ENCODE peak calls at places on chromosomes 3 and 15, in six cellular contexts. One of them, this sample, is unnamed.

GRCh38 chr3:138862531-138862923 is 27.8 kb upstream of the PIK3CB start:
- DNase-seq in mesenchymal stem cell: no peak
- DNase-seq in GM23338: peak
- DNase-seq in Karpas-422: peak
- DNase-seq in GM23248: peak
- DNase-seq in fibroblast of lung: peak
- DNase-seq in this sample: no peak

GRCh38 chr3:49351521-49352011 is 6.6 kb downstream of the GPX1 start:
- DNase-seq in mesenchymal stem cell: peak
- DNase-seq in Karpas-422: peak
- DNase-seq in GM23248: peak
- DNase-seq in fibroblast of lung: peak
- DNase-seq in GM23338: no peak
- DNase-seq in this sample: no peak

GRCh38 chr3:57816471-57817105 is 60.5 kb downstream of the SLMAP start:
- DNase-seq in GM23338: no peak
- DNase-seq in GM23248: peak
- DNase-seq in fibroblast of lung: peak
- DNase-seq in mesenchymal stem cell: no peak
- DNase-seq in Karpas-422: no peak
- DNase-seq in this sample: no peak

GRCh38 chr15:74024687-74025086 is 30.2 kb downstream of the PML start:
- DNase-seq in mesenchymal stem cell: no peak
- DNase-seq in Karpas-422: no peak
- DNase-seq in GM23338: no peak
- DNase-seq in fibroblast of lung: no peak
- DNase-seq in GM23248: no peak
- DNase-seq in this sample: no peak

GRCh38 chr15:36175181-36175750 is 404.2 kb upstream of the CDIN1 start:
- DNase-seq in GM23338: no peak
- DNase-seq in Karpas-422: no peak
- DNase-seq in mesenchymal stem cell: peak
- DNase-seq in GM23248: no peak
- DNase-seq in fibroblast of lung: no peak
- DNase-seq in this sample: no peak

GRCh38 chr3:154142608-154143007 is 21.4 kb downstream of the ARHGEF26 start:
- DNase-seq in mesenchymal stem cell: no peak
- DNase-seq in GM23248: no peak
- DNase-seq in Karpas-422: no peak
- DNase-seq in fibroblast of lung: no peak
- DNase-seq in GM23338: no peak
- DNase-seq in this sample: no peak

GRCh38 chr3:126439346-126439967 is 36.2 kb downstream of the ZXDC start:
- DNase-seq in Karpas-422: no peak
- DNase-seq in mesenchymal stem cell: no peak
- DNase-seq in GM23248: no peak
- DNase-seq in fibroblast of lung: no peak
- DNase-seq in GM23338: no peak
- DNase-seq in this sample: no peak

GRCh38 chr3:121834079-121834730 is 655 bp downstream of the IQCB1 start:
- DNase-seq in mesenchymal stem cell: no peak
- DNase-seq in GM23248: peak
- DNase-seq in Karpas-422: peak
- DNase-seq in fibroblast of lung: peak
- DNase-seq in GM23338: peak
- DNase-seq in this sample: no peak

GRCh38 chr3:135966349-135966695 is 794 bp downstream of the PPP2R3A start:
- DNase-seq in GM23338: peak
- DNase-seq in GM23248: no peak
- DNase-seq in fibroblast of lung: no peak
- DNase-seq in mesenchymal stem cell: peak
- DNase-seq in Karpas-422: no peak
- DNase-seq in this sample: no peak

GRCh38 chr3:150675587-150675986 is 28.1 kb downstream of the ERICH6 start:
- DNase-seq in fibroblast of lung: no peak
- DNase-seq in mesenchymal stem cell: no peak
- DNase-seq in GM23248: no peak
- DNase-seq in Karpas-422: no peak
- DNase-seq in GM23338: peak
- DNase-seq in this sample: no peak

GRCh38 chr3:50652709-50653108 is 22.0 kb upstream of the DOCK3 start:
- DNase-seq in GM23338: peak
- DNase-seq in mesenchymal stem cell: no peak
- DNase-seq in fibroblast of lung: no peak
- DNase-seq in Karpas-422: peak
- DNase-seq in GM23248: no peak
- DNase-seq in this sample: peak

GRCh38 chr3:155010416-155010815 is 69.7 kb upstream of the MME start:
- DNase-seq in fibroblast of lung: no peak
- DNase-seq in Karpas-422: no peak
- DNase-seq in GM23338: no peak
- DNase-seq in mesenchymal stem cell: no peak
- DNase-seq in GM23248: no peak
- DNase-seq in this sample: no peak

GRCh38 chr3:16179771-16180736 is 5.6 kb downstream of the GALNT15 start:
- DNase-seq in GM23338: no peak
- DNase-seq in fibroblast of lung: peak
- DNase-seq in Karpas-422: no peak
- DNase-seq in GM23248: peak
- DNase-seq in mesenchymal stem cell: peak
- DNase-seq in this sample: no peak

GRCh38 chr3:59684766-59685165 is 634.9 kb upstream of the CFAP20DC start:
- DNase-seq in fibroblast of lung: no peak
- DNase-seq in mesenchymal stem cell: no peak
- DNase-seq in Karpas-422: no peak
- DNase-seq in GM23248: no peak
- DNase-seq in GM23338: no peak
- DNase-seq in this sample: no peak

GRCh38 chr15:38695249-38696119 is 130.9 kb upstream of the RASGRP1 start:
- DNase-seq in fibroblast of lung: no peak
- DNase-seq in GM23338: no peak
- DNase-seq in mesenchymal stem cell: peak
- DNase-seq in GM23248: no peak
- DNase-seq in Karpas-422: no peak
- DNase-seq in this sample: no peak
- H2AFZ ChIP-seq in fibroblast of lung: no peak
- H2AFZ ChIP-seq in GM23338: no peak
- H2AFZ ChIP-seq in mesenchymal stem cell: no peak
- H2AFZ ChIP-seq in GM23248: no peak
- H2AFZ ChIP-seq in Karpas-422: no peak
- H2AFZ ChIP-seq in this sample: peak

GRCh38 chr3:141052570-141053069 is 1.5 kb downstream of the SPSB4 start:
- DNase-seq in mesenchymal stem cell: no peak
- DNase-seq in GM23338: peak
- DNase-seq in Karpas-422: no peak
- DNase-seq in GM23248: no peak
- DNase-seq in fibroblast of lung: no peak
- DNase-seq in this sample: no peak

GRCh38 chr3:141050913-141051632 is at the start of gene SPSB4:
- DNase-seq in GM23338: peak
- DNase-seq in Karpas-422: no peak
- DNase-seq in GM23248: peak
- DNase-seq in fibroblast of lung: peak
- DNase-seq in mesenchymal stem cell: peak
- DNase-seq in this sample: no peak

GRCh38 chr3:141050576-141050912 is 603 bp upstream of the SPSB4 start:
- DNase-seq in GM23338: peak
- DNase-seq in Karpas-422: no peak
- DNase-seq in fibroblast of lung: no peak
- DNase-seq in mesenchymal stem cell: no peak
- DNase-seq in GM23248: no peak
- DNase-seq in this sample: no peak

GRCh38 chr3:141049681-141050080 is 1.5 kb upstream of the SPSB4 start:
- DNase-seq in mesenchymal stem cell: no peak
- DNase-seq in GM23248: peak
- DNase-seq in GM23338: peak
- DNase-seq in fibroblast of lung: peak
- DNase-seq in Karpas-422: peak
- DNase-seq in this sample: no peak

DNA sequence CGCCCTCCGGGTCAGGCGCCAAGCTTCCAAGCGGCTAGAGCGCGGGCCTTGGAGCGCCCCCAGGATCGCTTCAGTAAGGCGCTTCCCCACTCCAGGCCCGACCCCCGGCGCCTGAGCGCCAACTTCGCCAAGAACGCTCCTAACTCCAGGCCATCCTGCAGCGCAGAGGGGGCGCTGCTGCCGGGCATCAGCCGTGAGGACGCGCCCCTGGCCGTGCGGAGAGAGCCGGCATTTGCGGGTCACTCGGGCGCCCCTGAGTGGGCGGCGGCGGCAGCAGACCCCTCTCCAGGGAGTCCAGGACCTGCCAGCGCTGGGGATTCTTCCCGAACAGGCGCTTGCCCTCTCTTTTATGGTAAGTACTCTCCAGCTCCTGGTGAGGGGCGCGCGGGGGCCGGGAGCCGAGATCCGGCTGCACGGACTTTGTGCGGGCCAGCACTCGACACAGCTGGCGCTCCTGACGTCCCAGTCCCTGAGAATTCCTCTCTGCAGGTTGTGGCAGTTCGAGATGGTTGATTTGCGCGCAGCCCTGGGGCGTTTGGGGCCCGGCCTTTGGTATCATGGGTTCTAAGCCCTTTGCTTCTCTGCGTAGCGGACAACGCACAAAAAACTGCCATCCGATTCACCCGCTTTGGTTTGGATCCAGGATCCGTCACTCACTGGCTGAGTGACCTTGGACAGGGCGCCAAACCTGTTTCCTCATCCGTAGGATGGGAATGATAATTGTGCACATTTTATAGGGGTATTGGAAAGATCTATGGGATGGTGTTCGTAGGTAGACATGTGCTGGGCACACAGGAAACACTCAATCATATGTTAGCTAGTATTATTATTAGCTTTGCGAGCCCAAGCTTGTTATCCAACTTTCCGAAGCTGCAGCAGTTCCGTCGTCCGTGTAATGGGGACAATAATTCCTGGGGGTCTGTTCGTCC is 758 bp downstream of the SPSB4 start:
- DNase-seq in mesenchymal stem cell: peak
- DNase-seq in Karpas-422: no peak
- DNase-seq in GM23248: no peak
- DNase-seq in fibroblast of lung: peak
- DNase-seq in GM23338: peak
- DNase-seq in this sample: no peak
- H2AFZ ChIP-seq in mesenchymal stem cell: no peak
- H2AFZ ChIP-seq in Karpas-422: no peak
- H2AFZ ChIP-seq in GM23248: peak
- H2AFZ ChIP-seq in fibroblast of lung: no peak
- H2AFZ ChIP-seq in GM23338: peak
- H2AFZ ChIP-seq in this sample: no peak

GRCh38 chr15:63491116-63491817 is 13.1 kb upstream of the USP3 start:
- DNase-seq in fibroblast of lung: no peak
- DNase-seq in GM23248: peak
- DNase-seq in GM23338: no peak
- DNase-seq in Karpas-422: peak
- DNase-seq in mesenchymal stem cell: no peak
- DNase-seq in this sample: no peak

GRCh38 chr15:63493451-63493850 is 10.9 kb upstream of the USP3 start:
- DNase-seq in GM23338: no peak
- DNase-seq in fibroblast of lung: no peak
- DNase-seq in GM23248: no peak
- DNase-seq in mesenchymal stem cell: no peak
- DNase-seq in Karpas-422: no peak
- DNase-seq in this sample: no peak

GRCh38 chr15:63492541-63493077 is 11.8 kb upstream of the USP3 start:
- DNase-seq in fibroblast of lung: peak
- DNase-seq in GM23338: no peak
- DNase-seq in GM23248: peak
- DNase-seq in Karpas-422: no peak
- DNase-seq in mesenchymal stem cell: peak
- DNase-seq in this sample: no peak

GRCh38 chr15:63490345-63491034 is 13.9 kb upstream of the USP3 start:
- DNase-seq in fibroblast of lung: no peak
- DNase-seq in mesenchymal stem cell: no peak
- DNase-seq in Karpas-422: no peak
- DNase-seq in GM23338: no peak
- DNase-seq in GM23248: no peak
- DNase-seq in this sample: no peak

DNA sequence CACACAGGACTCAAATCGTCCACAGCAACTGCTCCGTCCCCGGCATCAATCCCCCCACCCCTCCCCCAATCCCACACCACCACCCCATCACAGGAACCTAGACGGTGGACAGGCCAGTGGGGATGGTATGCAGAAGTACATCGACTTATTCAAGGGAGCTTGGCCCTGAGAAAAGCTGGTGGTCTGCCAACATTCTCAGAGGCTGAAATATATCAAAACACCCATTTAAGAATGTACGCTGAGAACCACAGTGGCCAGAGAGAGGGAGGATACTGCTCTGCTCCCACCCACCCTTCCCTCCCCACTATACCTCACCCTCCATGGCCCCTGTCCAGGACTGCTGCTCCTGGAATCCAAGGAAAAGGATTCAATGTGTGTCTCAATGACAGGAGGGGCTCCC is 12.4 kb upstream of the USP3 start:
- DNase-seq in mesenchymal stem cell: peak
- DNase-seq in GM23248: peak
- DNase-seq in Karpas-422: no peak
- DNase-seq in GM23338: no peak
- DNase-seq in fibroblast of lung: peak
- DNase-seq in this sample: no peak
- H2AFZ ChIP-seq in mesenchymal stem cell: no peak
- H2AFZ ChIP-seq in GM23248: no peak
- H2AFZ ChIP-seq in Karpas-422: no peak
- H2AFZ ChIP-seq in GM23338: no peak
- H2AFZ ChIP-seq in fibroblast of lung: no peak
- H2AFZ ChIP-seq in this sample: no peak

GRCh38 chr15:90751300-90751825 is 34.2 kb downstream of the BLM start:
- DNase-seq in GM23338: no peak
- DNase-seq in GM23248: no peak
- DNase-seq in Karpas-422: no peak
- DNase-seq in mesenchymal stem cell: no peak
- DNase-seq in fibroblast of lung: no peak
- DNase-seq in this sample: no peak
- H2AFZ ChIP-seq in GM23338: no peak
- H2AFZ ChIP-seq in GM23248: no peak
- H2AFZ ChIP-seq in Karpas-422: no peak
- H2AFZ ChIP-seq in mesenchymal stem cell: no peak
- H2AFZ ChIP-seq in fibroblast of lung: no peak
- H2AFZ ChIP-seq in this sample: no peak

DNA sequence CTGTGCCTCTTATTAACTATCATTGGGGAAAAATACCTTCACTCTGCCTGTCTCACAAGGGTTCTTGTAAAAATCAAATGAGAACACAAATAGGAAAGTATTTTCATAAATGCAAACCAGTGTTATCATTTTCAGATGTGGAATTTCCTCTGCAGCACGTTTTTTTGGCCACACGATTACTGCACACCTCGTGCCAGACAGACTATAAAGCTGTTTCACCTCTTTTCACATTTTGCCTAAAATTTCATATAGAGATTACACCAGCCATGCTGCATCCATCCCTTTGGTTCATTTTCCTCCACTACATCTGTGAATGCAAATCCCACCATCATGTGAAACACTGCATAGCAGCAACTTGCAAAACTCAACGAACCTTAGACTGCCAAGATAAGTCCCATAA is 1.2 kb upstream of the TMOD2 start:
- DNase-seq in Karpas-422: peak
- DNase-seq in mesenchymal stem cell: no peak
- DNase-seq in GM23248: no peak
- DNase-seq in fibroblast of lung: no peak
- DNase-seq in GM23338: no peak
- DNase-seq in this sample: no peak
- H2AFZ ChIP-seq in Karpas-422: peak
- H2AFZ ChIP-seq in mesenchymal stem cell: no peak
- H2AFZ ChIP-seq in GM23248: no peak
- H2AFZ ChIP-seq in fibroblast of lung: no peak
- H2AFZ ChIP-seq in GM23338: no peak
- H2AFZ ChIP-seq in this sample: no peak